ENCODE peak calls at places on chromosomes 6 and 20, in six cellular contexts. D, E, I, H, L and F are unnamed samples.

GRCh38 chr6:121247386-121247785 is 86.9 kb downstream of the TBC1D32 start:
- DNase-seq in D (no peak), E (no peak), I (no peak), H (no peak), L (no peak), F (no peak)

GRCh38 chr6:66717786-66718185 is 1010.8 kb upstream of the EYS start:
- DNase-seq in D (no peak), E (no peak), I (no peak), H (no peak), L (no peak), F (no peak)

GRCh38 chr6:84052204-84052882 is 18.8 kb downstream of the MRAP2 start:
- DNase-seq in D (no peak), E (peak), I (peak), H (peak), L (no peak), F (no peak)

GRCh38 chr6:34115396-34116314 is 30.2 kb downstream of the GRM4 start:
- DNase-seq in D (no peak), E (peak), I (no peak), H (no peak), L (peak), F (peak)

GRCh38 chr6:122075084-122075760 is 324.2 kb upstream of the HSF2 start:
- DNase-seq in D (no peak), E (no peak), I (no peak), H (no peak), L (no peak), F (no peak)

GRCh38 chr6:90928051-90928450 is 341.2 kb upstream of the MAP3K7 start:
- DNase-seq in D (no peak), E (no peak), I (no peak), H (no peak), L (no peak), F (no peak)

GRCh38 chr20:728022-728944 is 40.0 kb downstream of the SLC52A3 start:
- DNase-seq in D (no peak), E (peak), I (peak), H (peak), L (peak), F (peak)

GRCh38 chr6:2971420-2972218 is at the start of gene SERPINB6:
- DNase-seq in D (no peak), E (peak), I (no peak), H (peak), L (no peak), F (peak)

GRCh38 chr6:123524781-123525180 is 112.0 kb downstream of the TRDN start:
- DNase-seq in D (no peak), E (no peak), I (no peak), H (no peak), L (no peak), F (no peak)

GRCh38 chr20:31718952-31719643 is 3.6 kb downstream of the BCL2L1 start:
- DNase-seq in D (no peak), E (no peak), I (no peak), H (no peak), L (no peak), F (no peak)
- TF ChIP-seq POLR2A in D (no peak), E (no peak), I (no peak), H (peak), L (no peak), F (no peak)

GRCh38 chr20:3687655-3688054 is 5.8 kb upstream of the ADAM33 start:
- DNase-seq in D (no peak), E (peak), I (no peak), H (peak), L (no peak), F (no peak)

GRCh38 chr20:3685341-3685740 is 3.5 kb upstream of the ADAM33 start:
- DNase-seq in D (no peak), E (no peak), I (no peak), H (no peak), L (no peak), F (no peak)

GRCh38 chr20:3689978-3690377 is 8.2 kb upstream of the ADAM33 start:
- DNase-seq in D (no peak), E (no peak), I (no peak), H (no peak), L (no peak), F (no peak)

GRCh38 chr20:3690413-3690812 is 8.6 kb upstream of the ADAM33 start:
- DNase-seq in D (no peak), E (no peak), I (no peak), H (no peak), L (no peak), F (no peak)

GRCh38 chr20:3686867-3687321 is 5.1 kb upstream of the ADAM33 start:
- DNase-seq in D (no peak), E (no peak), I (no peak), H (no peak), L (no peak), F (no peak)
- TF ChIP-seq POLR2AphosphoS5 in D (no peak), E (no peak), I (no peak), H (no peak), L (no peak), F (no peak)

GRCh38 chr6:144528605-144529425 is 243.7 kb downstream of the UTRN start:
- DNase-seq in D (no peak), E (no peak), I (no peak), H (no peak), L (no peak), F (no peak)
- TF ChIP-seq TAF1 in D (no peak), E (no peak), I (no peak), H (no peak), L (no peak), F (no peak)

GRCh38 chr20:52193133-52193532 is 1.6 kb upstream of the ZFP64 start:
- DNase-seq in D (no peak), E (no peak), I (no peak), H (no peak), L (no peak), F (no peak)

GRCh38 chr20:52192296-52193007 is 873 bp upstream of the ZFP64 start:
- DNase-seq in D (peak), E (peak), I (no peak), H (peak), L (peak), F (no peak)

GRCh38 chr20:52190437-52191131 is 995 bp downstream of the ZFP64 start:
- DNase-seq in D (no peak), E (peak), I (no peak), H (peak), L (peak), F (peak)

GRCh38 chr20:52191132-52191435 is 495 bp downstream of the ZFP64 start:
- DNase-seq in D (no peak), E (no peak), I (no peak), H (no peak), L (no peak), F (no peak)

DNA sequence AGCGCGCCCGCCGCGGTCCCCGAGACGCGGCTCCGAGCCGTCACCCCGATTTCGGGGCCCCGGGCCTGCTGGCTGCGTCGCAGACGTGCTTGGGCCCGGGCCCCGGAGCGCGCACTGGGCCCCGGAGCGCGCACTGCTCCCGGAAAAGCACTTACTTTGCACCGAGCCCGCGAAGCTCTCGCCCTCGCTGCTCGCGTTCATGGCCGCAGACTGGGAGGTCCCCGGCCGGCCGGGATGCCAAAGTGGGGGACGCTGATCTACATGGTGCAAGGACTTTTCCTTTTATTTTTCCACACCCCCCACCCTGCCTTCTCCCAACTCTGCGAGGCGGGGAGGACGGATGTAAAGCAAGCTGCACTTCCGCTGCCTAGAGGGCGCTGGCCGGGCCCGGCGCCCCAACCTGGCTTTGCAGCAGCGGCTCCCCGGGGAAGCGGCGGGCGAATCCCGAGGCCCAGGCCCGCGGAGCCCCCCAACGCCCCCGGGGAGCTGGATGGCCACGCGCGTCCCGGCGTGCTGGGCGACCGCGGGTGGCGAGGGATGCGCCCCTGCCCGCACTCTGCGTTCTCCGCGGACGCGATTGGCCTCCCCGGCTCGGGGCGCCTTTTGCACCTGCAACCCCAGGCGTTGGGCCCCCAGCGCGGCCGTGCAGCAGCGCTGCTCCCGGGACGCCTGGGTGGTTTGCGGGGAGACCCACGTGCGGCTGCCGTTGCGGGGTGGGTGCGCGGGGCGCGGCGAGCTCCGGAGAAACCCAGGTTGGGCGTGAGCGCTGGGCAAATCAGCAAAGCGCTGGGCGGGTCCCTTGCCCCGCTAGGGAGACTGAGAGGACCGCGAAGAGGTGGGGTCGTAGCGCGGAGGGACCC is at the start of gene ZFP64:
- DNase-seq in D (no peak), E (peak), I (no peak), H (peak), L (peak), F (peak)
- TF ChIP-seq POLR2A in D (peak), E (peak), I (no peak), H (peak), L (peak), F (peak)